ENCODE peak calls at places on chromosomes 12 and 14, in five cellular contexts. Y is A673, D is iPS DF 6.9, U is testis, O is K562. X is an unnamed sample. For H3K4me1, the result is how much of the 10 kb centered on the place peaks cover.

GRCh38 chr12:119988788-119989618 is at the start of gene BICDL1:
- DNase-seq in Y (peak), D (peak), U (peak), O (peak), X (peak)

GRCh38 chr12:24719293-24719721 is 229.6 kb downstream of the BCAT1 start:
- DNase-seq in Y (peak), D (no peak), U (no peak), O (no peak), X (no peak)

GRCh38 chr12:123388948-123389559 is 5.1 kb downstream of the KMT5A start:
- DNase-seq in Y (peak), D (no peak), U (no peak), O (no peak), X (no peak)

GRCh38 chr14:49366416-49366815 is 219.8 kb downstream of the RPS29 start:
- DNase-seq in Y (no peak), D (no peak), U (no peak), O (no peak), X (no peak)

GRCh38 chr12:107105410-107105703 is 12.0 kb upstream of the CRY1 start:
- DNase-seq in Y (no peak), D (no peak), U (no peak), O (no peak), X (no peak)

GRCh38 chr12:1277905-1278304 is 286.9 kb downstream of the ERC1 start:
- DNase-seq in Y (no peak), D (no peak), U (no peak), O (no peak), X (no peak)

GRCh38 chr14:100396266-100396795 is 73.2 kb downstream of the SLC25A47 start:
- DNase-seq in Y (no peak), D (no peak), U (no peak), O (no peak), X (no peak)

GRCh38 chr14:106850913-106851825 is 1324.8 kb downstream of the TMEM121 start:
- DNase-seq in Y (no peak), D (no peak), U (no peak), O (no peak), X (no peak)

GRCh38 chr12:85626031-85626781 is 210.0 kb downstream of the RASSF9 start:
- DNase-seq in Y (peak), D (no peak), U (no peak), O (no peak), X (no peak)

GRCh38 chr12:80262372-80263170 is 163.2 kb downstream of the OTOGL start:
- DNase-seq in Y (peak), D (no peak), U (no peak), O (no peak), X (no peak)

GRCh38 chr12:27333311-27334009 is 824 bp downstream of the BMAL2 start:
- DNase-seq in Y (peak), D (no peak), U (peak), O (peak), X (no peak)

GRCh38 chr14:65164068-65164824 is 61.9 kb upstream of the MAX start:
- DNase-seq in Y (peak), D (no peak), U (no peak), O (peak), X (no peak)

GRCh38 chr14:37594238-37594915 is 672 bp downstream of the FOXA1 start:
- DNase-seq in Y (peak), D (no peak), U (peak), O (peak), X (peak)

GRCh38 chr14:104556256-104557021 is 23.1 kb upstream of the C14orf180 start:
- DNase-seq in Y (no peak), D (no peak), U (no peak), O (no peak), X (no peak)

GRCh38 chr14:97143456-97143855 is 346.3 kb downstream of the VRK1 start:
- DNase-seq in Y (no peak), D (no peak), U (no peak), O (no peak), X (no peak)

GRCh38 chr12:82438356-82438755 is 80.0 kb downstream of the METTL25 start:
- DNase-seq in Y (no peak), D (no peak), U (no peak), O (no peak), X (no peak)

GRCh38 chr14:54627325-54627717 is 60.4 kb downstream of the SAMD4A start:
- DNase-seq in Y (no peak), D (no peak), U (no peak), O (no peak), X (no peak)
- H3K4me1 ChIP-seq in Y (under half), D (under half), U (under half), O (under half), X (under half)

GRCh38 chr12:124459852-124460645 is 107.4 kb downstream of the NCOR2 start:
- DNase-seq in Y (no peak), D (no peak), U (no peak), O (no peak), X (no peak)
- H3K4me1 ChIP-seq in Y (half or more), D (under half), U (under half), O (under half), X (under half)

GRCh38 chr12:114674201-114675047 is 9.6 kb downstream of the TBX3 start:
- DNase-seq in Y (no peak), D (no peak), U (no peak), O (no peak), X (no peak)

GRCh38 chr12:114678718-114679117 is 5.3 kb downstream of the TBX3 start:
- DNase-seq in Y (no peak), D (no peak), U (no peak), O (no peak), X (no peak)

GRCh38 chr12:114673169-114673833 is 10.7 kb downstream of the TBX3 start:
- DNase-seq in Y (no peak), D (no peak), U (no peak), O (no peak), X (peak)

GRCh38 chr12:114678028-114678427 is 5.9 kb downstream of the TBX3 start:
- DNase-seq in Y (no peak), D (no peak), U (no peak), O (no peak), X (no peak)

GRCh38 chr12:114676142-114676741 is 7.7 kb downstream of the TBX3 start:
- DNase-seq in Y (no peak), D (no peak), U (no peak), O (no peak), X (no peak)
- H3K4me1 ChIP-seq in Y (under half), D (under half), U (under half), O (under half), X (under half)

DNA sequence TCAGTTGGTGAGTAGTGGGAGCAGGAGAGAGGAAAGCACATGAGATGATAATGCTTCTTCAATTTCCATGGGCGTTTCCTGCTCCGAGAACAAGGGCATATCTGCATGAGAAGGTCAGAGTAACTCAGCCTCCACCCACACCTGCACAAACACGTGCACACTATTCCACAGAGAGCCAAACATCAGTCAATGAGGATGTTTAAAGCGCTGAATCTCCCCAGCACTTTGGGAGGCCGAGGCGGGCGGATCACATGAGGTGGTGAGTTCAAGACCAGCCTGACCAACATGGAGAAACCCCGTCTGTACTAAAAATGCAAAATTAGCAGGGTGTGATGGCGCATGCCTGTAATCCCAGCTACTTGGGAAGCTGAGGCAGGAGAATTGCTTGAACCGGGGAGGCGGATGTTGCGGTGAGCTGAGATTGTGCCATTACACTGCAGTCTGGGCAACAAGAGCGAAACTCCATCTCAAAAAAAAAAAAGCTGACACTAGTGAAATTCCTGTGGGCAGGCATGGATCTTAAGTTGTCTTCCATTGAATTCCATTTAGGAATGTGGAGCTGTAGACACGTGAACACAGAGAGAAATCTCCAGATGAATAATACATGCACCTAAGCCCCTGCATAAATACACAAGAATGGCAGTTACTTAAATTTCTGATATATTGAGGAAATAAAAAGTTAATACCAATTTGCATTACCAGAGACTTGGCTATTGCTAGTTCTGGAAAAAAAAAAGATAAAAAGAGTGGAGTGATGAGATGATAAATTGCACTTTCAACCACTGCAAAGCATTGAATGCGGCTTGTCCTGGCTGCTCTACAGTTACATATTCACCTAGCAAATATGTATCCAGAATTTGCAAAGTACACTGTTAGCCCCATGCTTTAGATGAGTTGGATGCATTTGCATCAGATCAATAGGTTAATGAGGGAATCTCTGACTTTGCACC is 1097.4 kb upstream of the TMEM132C start:
- DNase-seq in Y (no peak), D (no peak), U (no peak), O (no peak), X (no peak)
- H3K4me1 ChIP-seq in Y (under half), D (under half), U (under half), O (under half), X (under half)

GRCh38 chr12:68959457-68960161 is 26.6 kb upstream of the CPM start:
- DNase-seq in Y (no peak), D (no peak), U (no peak), O (no peak), X (no peak)

GRCh38 chr12:68960162-68960501 is 27.2 kb upstream of the CPM start:
- DNase-seq in Y (no peak), D (no peak), U (no peak), O (no peak), X (no peak)

GRCh38 chr12:68957273-68957672 is 24.3 kb upstream of the CPM start:
- DNase-seq in Y (no peak), D (no peak), U (no peak), O (no peak), X (no peak)

GRCh38 chr12:68956466-68956865 is 23.5 kb upstream of the CPM start:
- DNase-seq in Y (no peak), D (no peak), U (no peak), O (no peak), X (no peak)

GRCh38 chr12:68958337-68958736 is 25.4 kb upstream of the CPM start:
- DNase-seq in Y (no peak), D (no peak), U (no peak), O (no peak), X (no peak)
- H3K4me1 ChIP-seq in Y (under half), D (under half), U (under half), O (under half), X (under half)

DNA sequence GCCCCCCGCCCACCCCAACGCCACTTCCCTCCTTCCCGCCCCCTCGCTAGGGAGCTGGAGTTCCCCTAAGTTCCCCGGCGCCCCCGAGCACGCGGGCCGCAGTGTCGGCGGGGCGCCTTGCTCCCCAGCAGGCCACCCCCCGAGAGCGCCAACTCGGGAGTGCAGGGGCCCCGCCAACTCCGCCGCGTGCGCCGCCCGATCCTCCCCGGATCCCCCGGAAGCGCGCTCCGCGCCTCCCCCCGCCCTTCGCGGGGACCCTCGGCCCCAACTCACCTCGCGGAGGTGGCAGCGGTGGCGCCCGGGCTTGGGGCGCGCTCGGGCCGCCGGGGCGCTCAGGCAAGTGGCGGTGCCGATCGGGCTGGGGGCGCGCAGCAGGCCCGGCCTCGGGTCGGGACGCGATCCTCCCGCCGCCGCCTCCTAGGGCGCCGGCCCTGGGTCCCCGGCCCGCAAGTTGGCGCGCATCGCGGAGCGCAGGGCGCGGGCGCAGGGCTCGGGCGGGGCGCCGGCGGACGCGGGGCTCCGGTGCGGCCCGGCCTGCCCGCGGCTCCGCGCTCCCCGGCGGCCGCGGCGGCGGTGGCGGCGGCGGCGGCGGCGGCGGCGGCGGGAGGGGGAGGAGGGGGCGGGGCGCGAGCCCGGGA is at the start of gene NCOR2:
- DNase-seq in Y (peak), D (no peak), U (no peak), O (peak), X (no peak)
- H3K4me1 ChIP-seq in Y (under half), D (under half), U (half or more), O (under half), X (under half)

X was measured in breast epithelium.